ENCODE peak calls at places on chromosomes 7 and 10, in five cellular contexts. U is Peyer's patch; B is CD8-positive, alpha-beta T cell; P is suprapubic skin; H is DND-41. O is an unnamed sample.

GRCh38 chr10:102812213-102812876 is 24.9 kb downstream of the CYP17A1 start:
- DNase-seq in U (peak; percentile 58), B (no peak), P (no peak), H (peak; percentile 87), O (no peak)

GRCh38 chr7:39761435-39761834 is 138.1 kb downstream of the RALA start:
- DNase-seq in U (no peak), B (no peak), P (no peak), H (no peak), O (peak; percentile 63)

GRCh38 chr7:1413936-1414639 is 45.2 kb downstream of the MICALL2 start:
- DNase-seq in U (no peak), B (no peak), P (no peak), H (no peak), O (no peak)

GRCh38 chr7:100430450-100431285 is 1.0 kb downstream of the MEPCE start:
- DNase-seq in U (peak; percentile 71), B (no peak), P (peak; percentile 88), H (no peak), O (peak; percentile 38)

GRCh38 chr7:87234949-87235348 is 15.4 kb upstream of the TMEM243 start:
- DNase-seq in U (no peak), B (no peak), P (no peak), H (no peak), O (no peak)

GRCh38 chr10:90817173-90817889 is 40.5 kb downstream of the HTR7 start:
- DNase-seq in U (no peak), B (no peak), P (no peak), H (no peak), O (peak; percentile 80)

GRCh38 chr10:62170738-62171137 is 97.9 kb downstream of the RTKN2 start:
- DNase-seq in U (no peak), B (no peak), P (no peak), H (no peak), O (no peak)

GRCh38 chr10:46557319-46558140 is 1.1 kb upstream of the GPRIN2 start:
- DNase-seq in U (peak; percentile 50), B (peak; percentile 51), P (peak; percentile 74), H (peak; percentile 3), O (no peak)

GRCh38 chr10:110634527-110635209 is 9.5 kb upstream of the RBM20 start:
- DNase-seq in U (peak; percentile 73), B (no peak), P (no peak), H (peak; percentile 62), O (no peak)

GRCh38 chr10:69065406-69066361 is 22.2 kb upstream of the SRGN start:
- DNase-seq in U (no peak), B (no peak), P (no peak), H (peak; percentile 19), O (no peak)

GRCh38 chr10:69281507-69282413 is 3.5 kb downstream of the HK1 start:
- DNase-seq in U (no peak), B (no peak), P (no peak), H (no peak), O (no peak)

GRCh38 chr10:29618341-29619171 is 16.2 kb downstream of the SVIL start:
- DNase-seq in U (no peak), B (no peak), P (no peak), H (no peak), O (no peak)

GRCh38 chr10:34526758-34527730 is 288.1 kb downstream of the PARD3 start:
- DNase-seq in U (no peak), B (no peak), P (no peak), H (no peak), O (peak; percentile 60)

GRCh38 chr7:91034459-91035368 is 229.5 kb upstream of the FZD1 start:
- DNase-seq in U (peak; percentile 64), B (no peak), P (no peak), H (peak; percentile 12), O (peak; percentile 7)

GRCh38 chr10:61662794-61663259 is at the start of gene CABCOCO1:
- DNase-seq in U (peak; percentile 61), B (no peak), P (peak; percentile 67), H (no peak), O (peak; percentile 46)

GRCh38 chr7:13532028-13532753 is 457.3 kb downstream of the ETV1 start:
- DNase-seq in U (no peak), B (no peak), P (no peak), H (no peak), O (no peak)

GRCh38 chr7:44541028-44541869 is at the start of gene NPC1L1:
- DNase-seq in U (no peak), B (no peak), P (no peak), H (no peak), O (no peak)

GRCh38 chr10:128855656-128856428 is 611.2 kb upstream of the MGMT start:
- DNase-seq in U (no peak), B (no peak), P (no peak), H (no peak), O (no peak)

GRCh38 chr10:78464118-78464855 is 430.6 kb downstream of the RPS24 start:
- DNase-seq in U (peak; percentile 18), B (peak; percentile 39), P (no peak), H (no peak), O (no peak)

GRCh38 chr10:22629843-22630228 is 84.5 kb downstream of the PIP4K2A start:
- DNase-seq in U (no peak), B (no peak), P (no peak), H (no peak), O (no peak)

GRCh38 chr7:116208919-116209318 is 1.4 kb upstream of the TES start:
- DNase-seq in U (no peak), B (no peak), P (no peak), H (no peak), O (no peak)

GRCh38 chr7:51262796-51263519 is 53.7 kb downstream of the COBL start:
- DNase-seq in U (no peak), B (no peak), P (no peak), H (no peak), O (no peak)

GRCh38 chr7:99340659-99341058 is 15.0 kb downstream of the ARPC1A start:
- DNase-seq in U (no peak), B (no peak), P (no peak), H (no peak), O (no peak)

GRCh38 chr10:33832124-33832787 is 497.8 kb upstream of the NRP1 start:
- DNase-seq in U (no peak), B (no peak), P (no peak), H (no peak), O (no peak)

GRCh38 chr10:128519581-128519980 is 393.4 kb upstream of the MKI67 start:
- DNase-seq in U (no peak), B (no peak), P (no peak), H (no peak), O (no peak)

GRCh38 chr7:48139461-48139860 is 31.8 kb upstream of the ABCA13 start:
- DNase-seq in U (no peak), B (no peak), P (no peak), H (no peak), O (no peak)

GRCh38 chr7:93569189-93569588 is 5.3 kb downstream of the CALCR start:
- DNase-seq in U (no peak), B (no peak), P (no peak), H (no peak), O (no peak)

GRCh38 chr10:72285972-72286521 is 12.3 kb downstream of the DDIT4 start:
- DNase-seq in U (no peak), B (no peak), P (no peak), H (no peak), O (no peak)

GRCh38 chr10:3949741-3950140 is 164.7 kb upstream of the KLF6 start:
- DNase-seq in U (no peak), B (no peak), P (no peak), H (peak; percentile 41), O (no peak)

GRCh38 chr7:36894190-36894589 is 169.9 kb upstream of the AOAH start:
- DNase-seq in U (no peak), B (no peak), P (no peak), H (no peak), O (no peak)

GRCh38 chr10:103800789-103801540 is 54.4 kb downstream of the SH3PXD2A start:
- DNase-seq in U (peak; percentile 59), B (peak; percentile 61), P (no peak), H (no peak), O (no peak)

GRCh38 chr10:15461353-15462108 is 90.4 kb upstream of the FAM171A1 start:
- DNase-seq in U (no peak), B (no peak), P (no peak), H (no peak), O (no peak)

GRCh38 chr7:102439963-102440795 is 6.8 kb downstream of the ORAI2 start:
- DNase-seq in U (peak; percentile 81), B (no peak), P (no peak), H (no peak), O (peak; percentile 87)

GRCh38 chr7:44215531-44215930 is 14.8 kb downstream of the YKT6 start:
- DNase-seq in U (no peak), B (no peak), P (peak; percentile 43), H (no peak), O (no peak)

GRCh38 chr10:19652750-19653149 is 163.5 kb upstream of the PLXDC2 start:
- DNase-seq in U (no peak), B (no peak), P (no peak), H (no peak), O (no peak)

GRCh38 chr10:78776746-78777145 is 292.0 kb upstream of the ZMIZ1 start:
- DNase-seq in U (no peak), B (no peak), P (no peak), H (no peak), O (no peak)

GRCh38 chr7:126657599-126658358 is 595.0 kb downstream of the GRM8 start:
- DNase-seq in U (no peak), B (no peak), P (no peak), H (no peak), O (no peak)

DNA sequence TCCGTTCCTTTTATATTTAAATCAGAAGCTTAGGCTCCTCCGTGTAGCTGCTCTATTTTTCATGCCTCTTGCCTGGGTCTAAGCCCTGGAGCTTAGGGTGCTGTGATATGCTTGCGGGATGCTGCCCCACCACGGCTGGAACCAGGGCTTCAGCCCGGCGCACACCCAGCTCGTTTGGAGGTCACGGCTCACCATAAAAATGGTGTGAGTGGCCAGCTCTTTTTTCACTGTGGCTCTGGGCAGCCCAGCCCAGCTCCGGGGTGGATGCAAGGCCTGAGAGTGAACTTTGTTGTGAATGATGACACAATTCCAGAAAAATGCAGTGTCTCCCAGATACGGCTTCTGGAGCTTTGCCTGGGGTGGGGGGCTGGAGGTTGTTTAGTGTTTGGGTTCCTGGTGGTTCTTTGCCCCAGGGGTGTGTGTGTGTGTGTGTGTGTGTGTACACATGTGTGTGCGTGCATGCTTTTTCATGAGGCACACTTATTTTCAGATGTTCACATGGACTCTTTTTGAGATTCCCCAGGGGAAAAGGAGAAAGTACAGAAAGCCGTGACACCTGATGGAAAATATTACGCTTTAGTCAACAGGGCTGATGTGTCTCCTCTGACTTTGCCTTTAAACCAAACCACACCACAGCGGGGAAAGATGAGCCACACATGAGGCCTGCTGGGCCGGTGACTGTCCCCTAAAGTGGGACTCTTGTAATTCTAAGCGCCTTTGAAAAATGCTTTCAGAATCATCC is 46.2 kb downstream of the GRK5 start:
- DNase-seq in U (peak; percentile 76), B (no peak), P (peak; percentile 77), H (no peak), O (peak; percentile 88)
- TF ChIP-seq CTCF in U (no peak), B (no peak), P (no peak), H (no peak), O (no peak)

GRCh38 chr10:112208292-112208691 is 24.7 kb upstream of the GPAM start:
- DNase-seq in U (no peak), B (no peak), P (no peak), H (no peak), O (no peak)
- H3K27ac ChIP-seq in U (no peak overlapping the region), B (no peak overlapping the region), P (no peak overlapping the region), H (no peak overlapping the region), O (no peak overlapping the region)

GRCh38 chr7:106252568-106252967 is 32.2 kb downstream of the NAMPT start:
- DNase-seq in U (no peak), B (no peak), P (no peak), H (no peak), O (no peak)
- TF ChIP-seq CTCF in U (no peak), B (no peak), P (no peak), H (no peak), O (no peak)

GRCh38 chr10:51397244-51397643 is 302.2 kb downstream of the CSTF2T start:
- DNase-seq in U (no peak), B (no peak), P (no peak), H (no peak), O (no peak)
- H3K27ac ChIP-seq in U (peak overlapping the region; percentile 26), B (no peak overlapping the region), P (no peak overlapping the region), H (no peak overlapping the region), O (no peak overlapping the region)

O was measured in RWPE1.